ENCODE peak calls at places on chromosomes 6 and 20, in six cellular contexts. One of them, this sample, is unnamed.

GRCh38 chr6:126147416-126147815 is 161.1 kb downstream of the TRMT11 start:
- DNase-seq in GM10248: no peak
- DNase-seq in endothelial cell: no peak
- DNase-seq in HFFc6: no peak
- DNase-seq in nephron progenitor cell: no peak
- DNase-seq in CD4-positive, alpha-beta T cell: no peak
- DNase-seq in this sample: no peak

GRCh38 chr20:45867811-45868176 is 10.4 kb downstream of the ZSWIM3 start:
- DNase-seq in GM10248: no peak
- DNase-seq in endothelial cell: no peak
- DNase-seq in HFFc6: peak; percentile 87
- DNase-seq in nephron progenitor cell: no peak
- DNase-seq in CD4-positive, alpha-beta T cell: no peak
- DNase-seq in this sample: no peak

GRCh38 chr6:21201181-21201580 is 392.4 kb upstream of the SOX4 start:
- DNase-seq in GM10248: no peak
- DNase-seq in endothelial cell: no peak
- DNase-seq in HFFc6: no peak
- DNase-seq in nephron progenitor cell: no peak
- DNase-seq in CD4-positive, alpha-beta T cell: no peak
- DNase-seq in this sample: no peak

GRCh38 chr20:62405108-62405980 is 1.7 kb downstream of the CABLES2 start:
- DNase-seq in GM10248: no peak
- DNase-seq in endothelial cell: peak; percentile 60
- DNase-seq in HFFc6: peak; percentile 37
- DNase-seq in nephron progenitor cell: peak; percentile 66
- DNase-seq in CD4-positive, alpha-beta T cell: no peak
- DNase-seq in this sample: no peak

GRCh38 chr6:52612336-52613096 is 35.7 kb upstream of the TRAM2 start:
- DNase-seq in GM10248: no peak
- DNase-seq in endothelial cell: no peak
- DNase-seq in HFFc6: peak; percentile 89
- DNase-seq in nephron progenitor cell: no peak
- DNase-seq in CD4-positive, alpha-beta T cell: no peak
- DNase-seq in this sample: no peak

GRCh38 chr6:132919028-132919427 is 104.7 kb downstream of the RPS12 start:
- DNase-seq in GM10248: no peak
- DNase-seq in endothelial cell: no peak
- DNase-seq in HFFc6: no peak
- DNase-seq in nephron progenitor cell: no peak
- DNase-seq in CD4-positive, alpha-beta T cell: no peak
- DNase-seq in this sample: no peak

GRCh38 chr6:107185570-107185969 is 70.3 kb upstream of the BEND3 start:
- DNase-seq in GM10248: no peak
- DNase-seq in endothelial cell: peak; percentile 11
- DNase-seq in HFFc6: peak; percentile 2
- DNase-seq in nephron progenitor cell: peak; percentile 9
- DNase-seq in CD4-positive, alpha-beta T cell: no peak
- DNase-seq in this sample: no peak

GRCh38 chr6:121055572-121056163 is 278.6 kb downstream of the TBC1D32 start:
- DNase-seq in GM10248: peak; percentile 15
- DNase-seq in endothelial cell: peak; percentile 25
- DNase-seq in HFFc6: peak; percentile 57
- DNase-seq in nephron progenitor cell: peak; percentile 23
- DNase-seq in CD4-positive, alpha-beta T cell: no peak
- DNase-seq in this sample: peak; percentile 16

GRCh38 chr6:24734166-24734565 is 15.2 kb upstream of the C6orf62 start:
- DNase-seq in GM10248: no peak
- DNase-seq in endothelial cell: no peak
- DNase-seq in HFFc6: no peak
- DNase-seq in nephron progenitor cell: no peak
- DNase-seq in CD4-positive, alpha-beta T cell: no peak
- DNase-seq in this sample: no peak

GRCh38 chr6:30091577-30092381 is 16.2 kb upstream of the RNF39 start:
- DNase-seq in GM10248: no peak
- DNase-seq in endothelial cell: no peak
- DNase-seq in HFFc6: peak; percentile 86
- DNase-seq in nephron progenitor cell: no peak
- DNase-seq in CD4-positive, alpha-beta T cell: no peak
- DNase-seq in this sample: no peak

GRCh38 chr20:12592756-12593155 is 416.0 kb upstream of the SPTLC3 start:
- DNase-seq in GM10248: no peak
- DNase-seq in endothelial cell: no peak
- DNase-seq in HFFc6: no peak
- DNase-seq in nephron progenitor cell: no peak
- DNase-seq in CD4-positive, alpha-beta T cell: no peak
- DNase-seq in this sample: no peak

GRCh38 chr20:36745234-36745926 is 510 bp downstream of the NDRG3 start:
- DNase-seq in GM10248: no peak
- DNase-seq in endothelial cell: no peak
- DNase-seq in HFFc6: no peak
- DNase-seq in nephron progenitor cell: no peak
- DNase-seq in CD4-positive, alpha-beta T cell: no peak
- DNase-seq in this sample: no peak

GRCh38 chr20:25279403-25279802 is 31.5 kb downstream of the PYGB start:
- DNase-seq in GM10248: no peak
- DNase-seq in endothelial cell: no peak
- DNase-seq in HFFc6: no peak
- DNase-seq in nephron progenitor cell: no peak
- DNase-seq in CD4-positive, alpha-beta T cell: no peak
- DNase-seq in this sample: no peak

GRCh38 chr20:38551056-38551626 is 29.9 kb upstream of the ADIG start:
- DNase-seq in GM10248: no peak
- DNase-seq in endothelial cell: no peak
- DNase-seq in HFFc6: no peak
- DNase-seq in nephron progenitor cell: no peak
- DNase-seq in CD4-positive, alpha-beta T cell: no peak
- DNase-seq in this sample: no peak

GRCh38 chr6:71386215-71386614 is 97.6 kb downstream of the OGFRL1 start:
- DNase-seq in GM10248: no peak
- DNase-seq in endothelial cell: no peak
- DNase-seq in HFFc6: no peak
- DNase-seq in nephron progenitor cell: no peak
- DNase-seq in CD4-positive, alpha-beta T cell: no peak
- DNase-seq in this sample: no peak

GRCh38 chr6:3751730-3752537 is 421 bp upstream of the PXDC1 start:
- DNase-seq in GM10248: peak; percentile 81
- DNase-seq in endothelial cell: peak; percentile 90
- DNase-seq in HFFc6: peak; percentile 90
- DNase-seq in nephron progenitor cell: peak; percentile 88
- DNase-seq in CD4-positive, alpha-beta T cell: peak; percentile 17
- DNase-seq in this sample: peak; percentile 83

GRCh38 chr20:63467294-63468083 is 5.0 kb downstream of the KCNQ2 start:
- DNase-seq in GM10248: no peak
- DNase-seq in endothelial cell: no peak
- DNase-seq in HFFc6: no peak
- DNase-seq in nephron progenitor cell: no peak
- DNase-seq in CD4-positive, alpha-beta T cell: no peak
- DNase-seq in this sample: no peak

GRCh38 chr6:38443341-38443740 is 196.4 kb downstream of the BTBD9 start:
- DNase-seq in GM10248: no peak
- DNase-seq in endothelial cell: no peak
- DNase-seq in HFFc6: no peak
- DNase-seq in nephron progenitor cell: no peak
- DNase-seq in CD4-positive, alpha-beta T cell: no peak
- DNase-seq in this sample: no peak

GRCh38 chr6:5130135-5130866 is 45.2 kb downstream of the PPP1R3G start:
- DNase-seq in GM10248: no peak
- DNase-seq in endothelial cell: no peak
- DNase-seq in HFFc6: no peak
- DNase-seq in nephron progenitor cell: no peak
- DNase-seq in CD4-positive, alpha-beta T cell: no peak
- DNase-seq in this sample: no peak
- TF ChIP-seq CTCF in GM10248: no peak
- TF ChIP-seq CTCF in endothelial cell: no peak
- TF ChIP-seq CTCF in HFFc6: no peak
- TF ChIP-seq CTCF in nephron progenitor cell: no peak
- TF ChIP-seq CTCF in CD4-positive, alpha-beta T cell: no peak
- TF ChIP-seq CTCF in this sample: no peak

DNA sequence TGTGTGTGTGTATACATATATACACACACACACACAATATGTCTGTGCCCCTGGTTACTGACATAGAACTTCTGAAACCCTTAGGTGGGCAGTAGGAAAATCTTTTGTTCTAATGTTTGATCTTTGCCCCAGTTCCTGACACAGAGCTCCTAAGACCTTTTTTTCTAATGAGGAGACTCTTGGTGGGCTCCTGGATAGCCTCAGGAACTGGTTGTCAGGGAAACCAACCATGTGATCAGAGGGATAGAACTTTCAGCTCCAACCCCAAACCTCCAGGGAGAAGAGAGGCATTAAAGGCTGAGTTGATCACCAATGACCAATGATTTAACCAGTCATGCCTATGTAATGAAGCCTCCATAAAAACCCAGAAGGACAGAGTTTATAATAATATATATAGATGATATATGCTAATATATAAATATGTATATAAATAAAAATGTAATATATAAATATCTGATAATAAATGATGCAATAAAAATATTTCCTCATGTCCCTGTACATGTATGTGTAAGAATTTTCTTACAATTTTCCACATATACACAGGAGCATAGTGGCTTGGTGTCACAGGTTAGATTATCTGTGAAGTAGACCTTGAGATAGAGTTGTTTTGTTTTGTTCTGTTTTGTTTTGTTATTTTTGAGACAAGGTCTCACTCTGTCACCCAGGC is 93.3 kb downstream of the GPX5 start:
- DNase-seq in GM10248: no peak
- DNase-seq in endothelial cell: no peak
- DNase-seq in HFFc6: no peak
- DNase-seq in nephron progenitor cell: no peak
- DNase-seq in CD4-positive, alpha-beta T cell: no peak
- DNase-seq in this sample: no peak
- TF ChIP-seq CTCF in GM10248: no peak
- TF ChIP-seq CTCF in endothelial cell: no peak
- TF ChIP-seq CTCF in HFFc6: no peak
- TF ChIP-seq CTCF in nephron progenitor cell: no peak
- TF ChIP-seq CTCF in CD4-positive, alpha-beta T cell: no peak
- TF ChIP-seq CTCF in this sample: no peak

DNA sequence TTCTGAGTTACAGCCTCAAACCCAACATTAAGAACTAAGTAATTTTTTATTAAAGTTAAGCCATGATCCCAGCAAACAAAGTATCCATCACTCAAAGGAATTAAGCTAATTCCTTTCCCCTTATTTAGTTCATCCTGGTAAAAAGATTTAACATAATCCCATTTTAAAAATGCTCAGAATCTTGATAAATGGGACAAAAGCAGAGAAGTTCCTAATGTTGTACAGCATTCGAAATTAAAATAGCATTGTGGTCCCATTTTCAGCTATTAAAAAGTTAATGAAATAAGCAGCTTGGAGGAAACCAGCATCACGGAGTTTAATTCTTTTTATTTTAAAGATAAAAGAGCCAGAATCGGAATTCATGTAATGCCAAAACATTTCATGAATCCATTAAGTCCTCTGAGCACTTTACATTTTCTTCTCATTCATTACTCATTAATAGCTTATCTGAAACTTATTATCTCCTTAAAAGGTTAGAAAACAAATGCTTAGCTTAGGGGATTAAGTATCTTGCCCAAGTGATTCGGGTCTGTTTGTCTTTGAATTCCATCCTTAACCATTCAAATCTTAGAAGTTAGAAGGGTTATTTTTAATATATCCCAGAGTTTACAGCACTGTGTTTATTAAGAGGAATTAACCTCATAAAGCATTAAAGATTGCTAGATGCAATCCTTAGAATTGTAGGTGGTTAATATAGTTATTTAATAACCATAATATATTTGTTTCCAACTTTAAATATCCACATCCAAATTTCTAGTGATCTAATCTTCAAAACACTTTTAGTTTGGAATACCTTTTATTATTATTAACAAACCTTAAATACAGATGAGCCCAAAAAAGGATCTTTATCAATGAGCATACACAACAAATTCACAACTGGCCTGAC is 11.2 kb downstream of the RBM39 start:
- DNase-seq in GM10248: no peak
- DNase-seq in endothelial cell: no peak
- DNase-seq in HFFc6: no peak
- DNase-seq in nephron progenitor cell: no peak
- DNase-seq in CD4-positive, alpha-beta T cell: no peak
- DNase-seq in this sample: no peak
- TF ChIP-seq CTCF in GM10248: no peak
- TF ChIP-seq CTCF in endothelial cell: no peak
- TF ChIP-seq CTCF in HFFc6: no peak
- TF ChIP-seq CTCF in nephron progenitor cell: no peak
- TF ChIP-seq CTCF in CD4-positive, alpha-beta T cell: no peak
- TF ChIP-seq CTCF in this sample: no peak

GRCh38 chr20:19211252-19211651 is 1.2 kb upstream of the SLC24A3 start:
- DNase-seq in GM10248: no peak
- DNase-seq in endothelial cell: no peak
- DNase-seq in HFFc6: no peak
- DNase-seq in nephron progenitor cell: no peak
- DNase-seq in CD4-positive, alpha-beta T cell: no peak
- DNase-seq in this sample: no peak

GRCh38 chr20:19213946-19214490 is 1.6 kb downstream of the SLC24A3 start:
- DNase-seq in GM10248: no peak
- DNase-seq in endothelial cell: no peak
- DNase-seq in HFFc6: no peak
- DNase-seq in nephron progenitor cell: no peak
- DNase-seq in CD4-positive, alpha-beta T cell: no peak
- DNase-seq in this sample: no peak

GRCh38 chr20:19210426-19211155 is 1.9 kb upstream of the SLC24A3 start:
- DNase-seq in GM10248: no peak
- DNase-seq in endothelial cell: no peak
- DNase-seq in HFFc6: no peak
- DNase-seq in nephron progenitor cell: no peak
- DNase-seq in CD4-positive, alpha-beta T cell: no peak
- DNase-seq in this sample: no peak

GRCh38 chr20:19211661-19212523 is 550 bp upstream of the SLC24A3 start:
- DNase-seq in GM10248: no peak
- DNase-seq in endothelial cell: peak; percentile 52
- DNase-seq in HFFc6: no peak
- DNase-seq in nephron progenitor cell: peak; percentile 65
- DNase-seq in CD4-positive, alpha-beta T cell: no peak
- DNase-seq in this sample: peak; percentile 32

DNA sequence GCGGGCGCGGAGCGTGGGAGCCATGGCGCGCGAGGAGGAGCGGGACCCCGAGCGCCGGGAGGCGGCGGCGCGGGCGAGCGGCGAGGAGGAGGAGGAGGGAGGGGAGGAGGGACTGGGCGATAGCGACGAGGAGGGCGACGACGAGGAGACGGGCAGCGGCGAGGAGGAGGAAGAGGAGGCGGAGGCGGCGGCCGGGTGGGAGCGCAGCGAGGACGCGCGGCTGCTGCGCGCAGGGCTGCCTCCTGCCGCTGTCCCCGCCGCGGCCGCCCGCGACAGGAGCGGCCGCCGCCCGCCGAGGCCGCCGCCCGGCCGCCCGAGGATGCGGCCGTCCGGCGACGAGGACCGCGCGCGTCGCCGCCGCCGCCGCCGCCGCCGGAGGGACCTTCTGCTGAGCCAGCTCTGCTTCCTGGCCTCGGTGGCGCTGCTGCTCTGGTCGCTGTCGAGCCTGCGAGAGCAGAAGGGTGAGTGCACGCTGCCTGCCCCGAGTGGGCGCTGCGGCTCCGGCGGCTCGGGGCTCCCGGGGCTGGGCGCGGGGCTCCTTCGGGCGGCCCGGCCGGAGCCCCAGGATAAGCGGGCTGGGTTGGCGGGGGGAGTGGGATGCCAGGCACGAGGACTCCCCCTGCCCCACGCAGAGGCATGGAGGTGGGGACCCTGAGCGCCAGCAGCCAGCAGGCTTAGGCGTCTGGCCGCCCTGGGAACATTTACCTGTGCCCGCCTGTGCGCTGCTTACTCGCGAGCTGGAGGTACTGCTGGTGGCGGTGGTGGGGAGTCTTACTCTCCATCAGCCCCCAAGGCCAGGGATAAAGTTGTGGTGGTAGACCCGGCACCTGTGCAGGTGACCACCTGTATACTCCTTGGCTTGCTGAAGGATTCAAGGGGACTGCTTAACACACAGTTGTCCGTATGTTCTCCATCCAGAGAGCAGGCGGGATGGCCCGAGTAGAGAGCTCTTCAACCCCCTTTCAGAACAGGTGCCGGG is at the start of gene SLC24A3:
- DNase-seq in GM10248: peak; percentile 52
- DNase-seq in endothelial cell: peak; percentile 74
- DNase-seq in HFFc6: no peak
- DNase-seq in nephron progenitor cell: peak; percentile 81
- DNase-seq in CD4-positive, alpha-beta T cell: no peak
- DNase-seq in this sample: peak; percentile 73
- TF ChIP-seq CTCF in GM10248: peak; percentile 24
- TF ChIP-seq CTCF in endothelial cell: peak; percentile 14
- TF ChIP-seq CTCF in HFFc6: no peak
- TF ChIP-seq CTCF in nephron progenitor cell: peak; percentile 21
- TF ChIP-seq CTCF in CD4-positive, alpha-beta T cell: no peak
- TF ChIP-seq CTCF in this sample: no peak